ENCODE peak calls at places on chromosomes 7 and 10, in four cellular contexts. V is tibial nerve, T is omental fat pad, J is IMR-90. A is an unnamed sample.
A peak's percentile ranks its signal among the peaks of the same experiment; 100 is the strongest.

GRCh38 chr7:29107056-29107455 is 39.3 kb downstream of the CPVL start:
- DNase-seq in J (no peak), T (no peak), V (no peak), A (no peak)

GRCh38 chr10:89371987-89372386 is 5.9 kb upstream of the IFIT1B start:
- DNase-seq in T (no peak), J (no peak), V (no peak), A (no peak)

GRCh38 chr7:90552521-90552920 is 43.6 kb upstream of the CDK14 start:
- DNase-seq in T (no peak), V (no peak), J (peak; percentile 35), A (no peak)

GRCh38 chr10:59905066-59905734 is 1.2 kb downstream of the CCDC6 start:
- DNase-seq in V (no peak), T (no peak), J (peak; percentile 16), A (no peak)

GRCh38 chr7:104627516-104627915 is 299.1 kb downstream of the LHFPL3 start:
- DNase-seq in T (no peak), V (no peak), J (peak; percentile 9), A (peak; percentile 25)

GRCh38 chr7:69962856-69963149 is 364.5 kb downstream of the AUTS2 start:
- DNase-seq in J (no peak), T (no peak), V (no peak), A (no peak)

GRCh38 chr10:58335306-58336005 is 650 bp downstream of the UBE2D1 start:
- DNase-seq in V (no peak), J (peak; percentile 61), T (no peak), A (no peak)

GRCh38 chr10:82397859-82398258 is 522.9 kb downstream of the NRG3 start:
- DNase-seq in T (no peak), J (no peak), V (no peak), A (no peak)

GRCh38 chr10:13920031-13920430 is 333.3 kb downstream of the PRPF18 start:
- DNase-seq in T (no peak), J (peak; percentile 10), V (no peak), A (no peak)

GRCh38 chr10:44864042-44864436 is 47.1 kb upstream of the TMEM72 start:
- DNase-seq in J (no peak), T (no peak), V (no peak), A (no peak)

GRCh38 chr7:134885967-134886352 is 100.3 kb upstream of the AGBL3 start:
- DNase-seq in J (peak; percentile 92), V (no peak), T (no peak), A (no peak)

GRCh38 chr10:85319826-85320225 is 991.4 kb downstream of the CCSER2 start:
- DNase-seq in T (no peak), V (no peak), J (no peak), A (no peak)

GRCh38 chr10:23157239-23157661 is 34.9 kb upstream of the PTF1A start:
- DNase-seq in J (no peak), T (no peak), V (no peak), A (no peak)

GRCh38 chr10:92750788-92751533 is 61.2 kb downstream of the HHEX start:
- DNase-seq in T (no peak), J (peak; percentile 13), V (no peak), A (no peak)

GRCh38 chr7:21261627-21262564 is 166.0 kb upstream of the SP4 start:
- DNase-seq in J (peak; percentile 18), V (no peak), T (no peak), A (no peak)

GRCh38 chr10:25483999-25484398 is 309.2 kb downstream of the GPR158 start:
- DNase-seq in J (no peak), V (no peak), T (no peak), A (no peak)

GRCh38 chr7:29567174-29567573 is 3.5 kb downstream of the PRR15 start:
- DNase-seq in T (no peak), V (no peak), J (no peak), A (no peak)

GRCh38 chr7:43769791-43770465 is 11.4 kb downstream of the BLVRA start:
- DNase-seq in V (no peak), J (no peak), T (no peak), A (no peak)

GRCh38 chr10:98272245-98272644 is 4.3 kb upstream of the LOXL4 start:
- DNase-seq in J (no peak), V (no peak), T (no peak), A (no peak)

GRCh38 chr7:55469721-55470120 is 102.6 kb downstream of the VOPP1 start:
- DNase-seq in T (no peak), J (no peak), V (no peak), A (no peak)

GRCh38 chr10:43968076-43968475 is 319.4 kb upstream of the ZNF32 start:
- DNase-seq in T (no peak), V (no peak), J (no peak), A (no peak)

GRCh38 chr10:133164816-133165555 is 5.0 kb downstream of the KNDC1 start:
- DNase-seq in J (no peak), T (no peak), V (no peak), A (no peak)

GRCh38 chr7:41224063-41224763 is 478.7 kb downstream of the INHBA start:
- DNase-seq in V (no peak), J (peak; percentile 78), T (no peak), A (no peak)

GRCh38 chr7:47940482-47941001 is 7.7 kb downstream of the PKD1L1 start:
- DNase-seq in J (peak; percentile 77), T (no peak), V (no peak), A (no peak)

GRCh38 chr7:47937065-47937687 is 11.1 kb downstream of the PKD1L1 start:
- DNase-seq in T (no peak), V (no peak), J (no peak), A (no peak)

GRCh38 chr7:47939425-47940036 is 8.7 kb downstream of the PKD1L1 start:
- DNase-seq in T (no peak), V (no peak), J (no peak), A (no peak)

GRCh38 chr7:47937711-47938573 is 10.3 kb downstream of the PKD1L1 start:
- DNase-seq in J (no peak), V (no peak), T (no peak), A (no peak)

DNA sequence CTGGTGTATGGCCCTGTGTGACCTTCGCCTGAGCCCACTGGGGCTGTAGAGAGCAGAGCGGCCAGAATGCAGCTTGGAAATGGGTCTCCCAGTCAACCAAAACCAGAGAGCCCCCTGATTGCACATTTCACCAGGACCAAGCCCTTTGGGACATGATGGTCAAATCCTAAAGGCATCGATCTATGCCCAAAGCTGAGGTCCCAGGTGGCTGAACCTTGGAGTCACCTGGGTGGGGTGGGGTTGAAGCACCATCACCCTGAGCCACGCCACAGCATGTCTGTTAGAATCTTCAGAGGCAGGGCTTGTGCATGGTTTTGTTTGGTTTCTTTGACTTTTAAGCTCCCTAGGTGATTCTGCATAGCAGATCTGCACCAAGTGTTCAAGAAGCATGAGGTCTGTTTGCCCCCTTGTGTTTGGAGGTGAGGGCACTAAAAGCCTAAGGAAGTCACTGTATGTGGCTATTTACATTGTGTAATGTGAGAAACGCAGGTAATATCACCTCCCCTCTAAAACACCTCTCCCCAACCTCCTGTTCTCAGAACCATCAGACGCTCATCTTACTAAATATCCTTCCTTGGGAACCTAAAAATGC is 9.6 kb downstream of the PKD1L1 start:
- DNase-seq in V (no peak), T (no peak), J (no peak), A (no peak)
- TF ChIP-seq CTCF in V (no peak), T (no peak), J (peak; percentile 23), A (no peak)

GRCh38 chr7:80387634-80388033 is 124.2 kb downstream of the GNAT3 start:
- DNase-seq in V (no peak), T (no peak), J (no peak), A (no peak)

GRCh38 chr7:80386686-80387085 is 125.2 kb downstream of the GNAT3 start:
- DNase-seq in T (no peak), V (no peak), J (peak; percentile 60), A (no peak)

GRCh38 chr7:80393786-80394185 is 118.1 kb downstream of the GNAT3 start:
- DNase-seq in J (no peak), T (no peak), V (no peak), A (no peak)

DNA sequence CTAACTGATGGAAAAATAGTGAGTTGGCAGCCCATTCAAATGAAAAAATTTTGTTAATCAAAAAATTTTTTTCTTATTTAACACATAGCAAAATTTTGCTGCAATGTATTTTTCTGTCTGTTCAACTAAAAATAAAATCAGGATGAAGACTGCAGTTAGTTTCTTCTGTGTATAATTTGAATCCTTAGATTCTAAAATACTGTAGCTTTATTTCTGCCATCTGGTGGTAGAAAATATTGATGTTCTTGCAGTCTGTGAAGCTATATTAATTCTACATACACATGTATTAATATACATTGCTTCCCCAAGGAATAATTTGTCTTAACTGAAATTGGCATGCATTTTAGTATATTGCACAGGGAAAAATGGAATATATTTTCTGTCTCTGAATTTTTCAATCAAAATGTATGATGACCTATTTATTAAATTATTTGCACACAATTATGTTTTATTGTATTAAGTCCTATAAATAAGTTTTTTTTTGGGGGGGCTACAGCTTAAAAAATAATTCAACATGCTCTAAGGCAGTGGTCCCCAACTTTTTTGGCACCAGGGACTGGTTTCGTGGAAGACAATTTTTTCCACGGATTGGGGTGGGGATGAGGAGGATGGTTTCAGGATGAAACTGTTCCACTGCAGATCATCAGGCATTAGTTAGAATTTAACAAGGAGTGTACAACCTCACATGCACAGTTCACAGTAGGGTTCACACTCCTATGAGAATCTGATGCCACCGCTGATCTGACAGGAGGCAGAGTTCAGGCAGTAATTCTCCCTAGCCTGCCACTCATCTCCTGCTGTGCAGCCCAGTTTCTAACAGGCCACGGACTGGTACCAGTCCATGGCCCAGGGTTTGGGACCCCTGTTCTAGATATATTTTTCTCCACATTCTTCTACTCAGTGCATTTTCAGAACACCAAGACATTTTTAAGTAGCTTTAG is 119.4 kb downstream of the GNAT3 start:
- DNase-seq in V (no peak), J (peak; percentile 60), T (no peak), A (no peak)
- TF ChIP-seq CTCF in V (peak; percentile 48), J (peak; percentile 59), T (no peak), A (peak; percentile 72)

GRCh38 chr10:5683065-5683464 is 1.6 kb upstream of the TASOR2 start:
- DNase-seq in V (no peak), T (no peak), J (no peak), A (no peak)

GRCh38 chr10:5679036-5679435 is 5.6 kb upstream of the TASOR2 start:
- DNase-seq in T (no peak), J (no peak), V (no peak), A (no peak)

GRCh38 chr10:5678397-5678983 is 6.1 kb upstream of the TASOR2 start:
- DNase-seq in J (no peak), T (no peak), V (no peak), A (no peak)

GRCh38 chr10:5681930-5682329 is 2.7 kb upstream of the TASOR2 start:
- DNase-seq in V (no peak), J (no peak), T (no peak), A (no peak)

DNA sequence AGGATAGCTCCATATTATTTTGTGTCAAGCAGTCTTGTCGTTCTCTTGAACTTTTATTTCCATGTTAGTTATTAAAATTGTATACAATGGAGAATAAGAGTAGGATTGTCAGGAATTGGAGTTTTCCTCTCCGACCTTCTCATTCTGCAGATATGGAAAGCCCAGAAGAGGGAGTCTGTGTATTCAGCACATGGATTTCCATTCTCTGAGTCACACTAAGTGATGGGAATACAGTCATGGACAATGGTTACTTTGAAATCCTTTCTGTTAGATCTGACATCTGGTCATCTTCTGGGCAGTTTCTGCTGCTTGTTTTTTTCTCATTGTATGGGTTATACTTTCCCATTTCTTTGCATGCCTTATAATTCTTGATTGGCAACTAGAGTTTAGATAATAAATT is 5.0 kb upstream of the TASOR2 start:
- DNase-seq in V (no peak), J (peak; percentile 77), T (no peak), A (no peak)
- TF ChIP-seq CTCF in V (no peak), J (peak; percentile 24), T (no peak), A (no peak)

DNA sequence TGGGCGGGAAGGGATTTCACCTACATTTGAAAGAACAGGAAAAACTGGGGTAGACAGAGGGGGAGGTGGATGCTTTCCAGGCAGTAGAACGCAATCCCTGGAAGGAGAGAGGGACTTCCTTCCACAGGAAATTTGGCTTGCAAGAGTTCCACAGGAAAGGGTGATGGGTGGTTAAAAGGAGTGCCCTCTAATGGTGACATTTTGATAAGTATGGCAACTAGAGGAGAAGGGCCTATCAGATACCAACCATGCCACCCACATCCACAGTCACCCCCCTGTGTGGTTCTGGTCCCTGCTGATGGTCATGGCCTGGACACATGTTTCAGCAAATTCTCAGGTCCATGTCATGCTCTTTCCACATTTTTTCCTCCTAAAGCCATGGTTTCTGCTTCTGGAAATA is 27.1 kb upstream of the COL13A1 start:
- DNase-seq in V (no peak), J (no peak), T (no peak), A (no peak)
- TF ChIP-seq CTCF in V (no peak), J (no peak), T (no peak), A (no peak)

A was measured in mesothelial cell of epicardium.